ENCODE peak calls at places on chromosomes 1 and 21, in nine cellular contexts. X is AG10803, Y is fibroblast of pulmonary artery, B is lower lobe of right lung, K is tibial artery, L is progenitor cell of endocrine pancreas, E is esophagus squamous epithelium, H is A549, Q is mucosa of descending colon. F is an unnamed sample.

GRCh38 chr1:216462061-216462775 is 39.0 kb upstream of the USH2A start:
- DNase-seq in X (peak; percentile 5), Y (peak; percentile 41), B (no peak), K (no peak), L (no peak), E (no peak), H (no peak), Q (no peak), F (no peak)

GRCh38 chr1:229855999-229856650 is 210.9 kb upstream of the GALNT2 start:
- DNase-seq in X (no peak), Y (no peak), B (no peak), K (no peak), L (no peak), E (no peak), H (no peak), Q (peak; percentile 16), F (no peak)

GRCh38 chr21:14991957-14992356 is 72.8 kb downstream of the NRIP1 start:
- DNase-seq in X (no peak), Y (peak; percentile 42), B (no peak), K (no peak), L (no peak), E (no peak), H (no peak), Q (no peak), F (no peak)

GRCh38 chr1:24318988-24319863 is at the start of gene GRHL3:
- DNase-seq in X (no peak), Y (no peak), B (peak; percentile 67), K (no peak), L (peak; percentile 39), E (no peak), H (peak; percentile 23), Q (peak; percentile 44), F (no peak)

GRCh38 chr1:226495716-226496115 is 52.8 kb upstream of the STUM start:
- DNase-seq in X (no peak), Y (no peak), B (no peak), K (no peak), L (no peak), E (no peak), H (no peak), Q (no peak), F (no peak)

GRCh38 chr1:176193663-176194062 is 13.4 kb downstream of the COP1 start:
- DNase-seq in X (no peak), Y (no peak), B (no peak), K (no peak), L (no peak), E (no peak), H (no peak), Q (no peak), F (no peak)

GRCh38 chr1:12339410-12339809 is 109.6 kb downstream of the VPS13D start:
- DNase-seq in X (no peak), Y (no peak), B (no peak), K (no peak), L (no peak), E (no peak), H (no peak), Q (no peak), F (no peak)

GRCh38 chr1:147073062-147073432 is 99.2 kb downstream of the PRKAB2 start:
- DNase-seq in X (no peak), Y (no peak), B (no peak), K (no peak), L (no peak), E (no peak), H (no peak), Q (no peak), F (no peak)

DNA sequence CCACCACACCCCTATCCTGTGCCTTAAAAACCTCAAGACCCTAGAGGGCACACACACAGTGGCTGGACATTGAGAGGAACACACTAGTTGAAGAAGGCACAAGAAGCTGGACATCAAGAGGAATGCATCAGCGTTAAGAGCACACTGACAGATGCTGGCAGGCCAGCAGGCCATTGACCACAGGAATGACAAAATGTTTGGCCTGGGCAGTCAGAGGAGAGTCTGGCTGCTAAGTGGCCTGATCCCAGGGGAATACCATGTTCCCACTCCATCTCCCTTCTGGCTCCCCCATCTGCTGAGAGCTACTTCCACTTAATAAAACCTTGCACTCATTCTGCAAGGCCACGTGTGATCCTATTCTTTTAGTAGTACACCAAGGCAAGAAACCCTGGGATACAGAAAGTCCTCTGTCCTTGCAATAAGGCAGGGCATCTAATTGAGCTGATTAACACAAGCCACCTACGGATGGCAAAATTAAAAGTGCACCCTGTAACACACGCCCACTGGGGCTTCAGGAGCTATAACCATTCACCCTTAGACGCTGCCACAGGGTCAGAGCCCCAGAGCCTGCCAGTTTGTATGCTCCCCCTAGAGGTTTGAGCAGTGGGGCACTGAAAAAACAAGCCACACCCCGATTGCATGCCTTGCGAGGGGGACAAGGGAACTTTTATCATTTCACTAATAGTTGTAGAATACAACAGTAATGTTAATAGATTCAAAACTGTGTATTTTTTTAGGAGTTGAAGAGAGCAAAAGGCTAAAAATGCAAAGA is 1216.1 kb upstream of the NCAM2 start:
- DNase-seq in X (no peak), Y (no peak), B (no peak), K (no peak), L (no peak), E (no peak), H (no peak), Q (no peak), F (no peak)
- TF ChIP-seq CTCF in X (no peak), Y (no peak), B (no peak), K (no peak), L (no peak), E (no peak), H (no peak), Q (no peak), F (no peak)

DNA sequence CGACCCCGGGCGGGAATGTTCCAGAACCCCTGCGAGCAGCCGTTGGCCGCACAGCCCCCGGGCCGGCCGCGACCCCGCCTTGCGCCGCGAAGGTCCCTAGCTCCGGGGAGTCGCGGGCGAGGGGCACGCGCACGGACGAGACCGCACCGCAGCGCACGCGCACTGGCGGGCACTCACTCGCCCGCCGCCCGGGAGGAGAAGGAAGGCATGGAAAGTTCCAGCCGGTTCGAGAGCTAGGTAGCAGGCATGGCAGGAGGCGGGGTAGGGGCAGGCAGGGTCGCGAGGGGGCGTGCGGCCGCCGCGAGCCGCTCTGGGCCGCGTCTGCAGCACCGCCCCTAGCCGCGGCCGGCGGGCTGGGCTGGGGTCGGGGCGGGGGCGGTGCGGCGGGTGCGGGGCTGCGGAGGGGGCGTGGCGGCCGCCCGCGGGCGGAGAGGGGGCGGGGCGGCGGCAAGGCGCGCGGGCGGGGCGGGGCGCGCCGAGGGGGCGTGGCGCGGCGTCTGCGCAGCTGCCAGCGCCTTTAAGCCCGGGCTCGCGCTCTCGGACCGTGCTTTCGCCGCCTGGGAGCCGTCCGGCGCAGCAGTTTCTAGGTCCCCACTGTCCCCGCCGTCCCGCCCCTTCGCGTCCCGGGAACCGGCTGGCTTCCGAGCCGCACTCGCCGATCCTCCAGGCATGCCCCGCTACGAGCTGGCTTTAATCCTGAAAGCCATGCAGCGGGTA is at the start of the genes MRPS6 and SLC5A3:
- DNase-seq in X (peak; percentile 80), Y (peak; percentile 85), B (peak; percentile 92), K (peak; percentile 89), L (peak; percentile 84), E (peak; percentile 14), H (peak; percentile 13), Q (peak; percentile 91), F (peak; percentile 19)
- TF ChIP-seq CTCF in X (no peak), Y (no peak), B (no peak), K (no peak), L (peak; percentile 24), E (no peak), H (no peak), Q (no peak), F (peak; percentile 40)

GRCh38 chr1:65266501-65266900 is 42.8 kb upstream of the DNAJC6 start:
- DNase-seq in X (no peak), Y (no peak), B (no peak), K (no peak), L (no peak), E (no peak), H (no peak), Q (no peak), F (no peak)

GRCh38 chr1:65264197-65264929 is 45.0 kb upstream of the DNAJC6 start:
- DNase-seq in X (peak; percentile 70), Y (peak; percentile 62), B (no peak), K (no peak), L (no peak), E (no peak), H (no peak), Q (peak; percentile 48), F (no peak)

GRCh38 chr1:65263286-65263685 is 46.1 kb upstream of the DNAJC6 start:
- DNase-seq in X (no peak), Y (no peak), B (no peak), K (no peak), L (no peak), E (no peak), H (no peak), Q (no peak), F (no peak)

GRCh38 chr1:65267291-65268087 is 41.9 kb upstream of the DNAJC6 start:
- DNase-seq in X (no peak), Y (no peak), B (no peak), K (no peak), L (no peak), E (no peak), H (no peak), Q (no peak), F (no peak)

DNA sequence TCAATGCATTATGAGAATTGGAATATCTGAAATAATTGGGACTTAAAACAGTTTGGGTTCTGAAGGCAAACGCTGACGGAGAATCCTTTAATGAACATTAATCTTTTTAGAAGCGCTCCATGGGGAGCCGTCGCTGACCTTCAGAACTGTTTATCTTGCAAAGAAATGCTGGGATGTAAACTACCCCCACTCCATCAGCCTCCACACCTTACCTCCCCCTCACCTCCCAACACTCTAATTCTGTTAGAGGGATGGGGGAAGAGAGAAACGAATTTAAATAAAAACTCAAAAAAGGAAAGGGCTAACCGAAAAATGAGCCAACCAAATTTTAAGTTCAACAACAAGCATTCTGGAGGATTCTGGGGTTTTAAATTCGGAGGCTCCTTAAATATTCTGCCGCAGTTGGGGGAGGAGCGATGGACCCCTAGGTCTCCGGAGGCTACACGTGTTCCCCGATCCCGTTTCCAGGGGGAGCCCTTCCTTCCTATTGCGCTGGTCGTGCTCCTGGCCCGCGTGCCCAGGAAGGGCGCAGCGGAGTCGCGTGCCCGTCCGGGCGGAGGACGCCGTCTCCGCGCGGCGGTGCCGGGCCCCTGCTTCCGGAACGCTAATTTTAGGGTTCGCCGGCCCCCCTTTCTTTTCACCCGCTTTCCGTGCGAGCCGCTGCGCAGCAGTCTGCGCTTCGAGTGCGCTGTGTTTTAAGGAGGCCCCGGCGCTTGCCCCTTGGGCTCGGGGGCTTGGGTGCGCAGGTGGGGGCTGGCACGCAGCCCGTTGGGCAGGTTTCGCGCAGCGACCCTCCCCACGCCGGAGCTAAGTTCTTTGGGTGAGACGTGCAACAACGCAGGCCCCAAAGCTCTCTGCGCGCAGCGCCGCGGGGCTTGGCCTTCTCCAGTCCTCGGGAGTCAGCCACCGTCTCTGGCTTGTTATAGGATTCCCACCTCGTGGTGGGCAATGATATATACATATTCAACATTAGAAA is 43.8 kb upstream of the DNAJC6 start:
- DNase-seq in X (peak; percentile 55), Y (peak; percentile 37), B (no peak), K (peak; percentile 67), L (peak; percentile 41), E (no peak), H (no peak), Q (peak; percentile 9), F (peak; percentile 51)
- TF ChIP-seq CTCF in X (peak; percentile 46), Y (peak; percentile 5), B (peak; percentile 5), K (peak; percentile 20), L (peak; percentile 63), E (no peak), H (no peak), Q (no peak), F (peak; percentile 31)

DNA sequence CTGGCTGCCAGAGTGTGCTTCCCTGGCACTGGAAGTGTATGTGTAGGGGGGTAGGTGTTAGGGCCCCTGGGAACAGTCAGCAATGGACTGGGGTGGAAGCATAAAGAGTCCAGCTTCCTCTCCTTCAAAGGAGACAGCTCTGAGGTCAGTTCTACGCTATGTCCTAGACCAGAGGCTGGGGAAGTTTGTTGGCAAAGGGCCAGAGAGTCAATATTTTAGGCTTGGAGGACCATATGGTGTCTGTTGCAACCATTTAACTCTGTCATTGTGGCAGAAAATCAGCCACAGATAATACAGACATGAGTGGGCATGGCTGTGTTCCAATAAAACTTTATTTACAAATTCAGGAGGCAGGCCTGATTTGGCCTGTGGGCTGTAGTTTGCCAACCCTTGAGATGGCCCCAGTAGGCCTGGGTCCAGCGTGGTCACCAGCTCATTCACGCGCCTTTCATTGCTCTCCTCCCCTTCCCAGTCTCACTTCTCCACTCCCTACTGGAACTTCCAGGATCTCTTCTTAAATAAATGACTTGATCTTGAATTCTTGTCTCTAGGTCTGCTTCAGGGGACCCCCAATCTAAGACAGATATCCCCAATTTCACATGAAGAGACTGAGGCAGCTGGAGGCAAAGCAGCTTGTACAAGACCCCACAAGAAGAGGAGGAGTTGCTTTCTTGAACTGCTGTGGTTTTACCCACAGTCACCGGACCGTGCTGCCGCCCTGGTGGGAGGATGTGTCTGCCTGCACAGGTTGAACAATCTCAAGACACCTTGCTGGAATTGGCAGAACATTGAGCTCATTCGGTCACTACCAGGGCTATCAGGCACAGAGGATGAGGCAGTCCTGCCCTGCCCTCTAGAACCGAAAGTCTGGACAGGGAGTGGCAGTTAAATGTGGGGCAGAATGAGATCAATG is 162.4 kb upstream of the POU3F1 start:
- DNase-seq in X (peak; percentile 18), Y (peak; percentile 2), B (no peak), K (no peak), L (no peak), E (no peak), H (no peak), Q (peak; percentile 8), F (no peak)
- TF ChIP-seq CTCF in X (no peak), Y (no peak), B (no peak), K (no peak), L (no peak), E (no peak), H (no peak), Q (no peak), F (no peak)

F was measured in D721Med.